ENCODE peak calls at places on chromosomes 1 and 21, in ten cellular contexts. J, R, P, W, I, H, G, Q, E and K are unnamed samples.

GRCh38 chr1:211305044-211305443 is 21.6 kb upstream of the TRAF5 start:
- DNase-seq in J (peak; percentile 6), R (peak; percentile 59), P (peak; percentile 50), W (no peak), I (no peak), H (no peak), G (no peak), Q (no peak), E (no peak), K (no peak)

GRCh38 chr1:245858022-245858421 is 649.1 kb downstream of the SMYD3 start:
- DNase-seq in J (no peak), R (no peak), P (no peak), W (no peak), I (no peak), H (no peak), G (no peak), Q (no peak), E (no peak), K (no peak)

GRCh38 chr1:27296773-27297214 is 25.2 kb upstream of the TMEM222 start:
- DNase-seq in J (no peak), R (peak; percentile 57), P (peak; percentile 62), W (peak; percentile 62), I (peak; percentile 77), H (no peak), G (no peak), Q (peak; percentile 65), E (peak; percentile 65), K (no peak)

GRCh38 chr1:11707621-11708276 is 16.2 kb downstream of the DRAXIN start:
- DNase-seq in J (no peak), R (no peak), P (no peak), W (no peak), I (peak; percentile 89), H (no peak), G (no peak), Q (peak; percentile 77), E (peak; percentile 78), K (peak; percentile 82)

GRCh38 chr1:43879414-43879813 is 54.2 kb upstream of the ARTN start:
- DNase-seq in J (peak; percentile 80), R (peak; percentile 83), P (peak; percentile 86), W (no peak), I (no peak), H (no peak), G (no peak), Q (no peak), E (no peak), K (no peak)

GRCh38 chr1:121483961-121484424 is 299.2 kb downstream of the SRGAP2C start:
- DNase-seq in J (peak; percentile 71), R (peak; percentile 80), P (peak; percentile 81), W (no peak), I (no peak), H (peak; percentile 59), G (no peak), Q (no peak), E (no peak), K (no peak)

GRCh38 chr1:158396646-158397045 is 2.6 kb downstream of the OR10T2 start:
- DNase-seq in J (no peak), R (no peak), P (no peak), W (no peak), I (no peak), H (no peak), G (no peak), Q (no peak), E (no peak), K (no peak)

GRCh38 chr1:180267211-180267561 is 37.1 kb downstream of the LHX4 start:
- DNase-seq in J (no peak), R (no peak), P (no peak), W (no peak), I (no peak), H (no peak), G (no peak), Q (no peak), E (no peak), K (no peak)

GRCh38 chr1:214213136-214213535 is 67.8 kb upstream of the SMYD2 start:
- DNase-seq in J (peak; percentile 95), R (peak; percentile 52), P (peak; percentile 97), W (no peak), I (no peak), H (no peak), G (no peak), Q (no peak), E (no peak), K (no peak)

GRCh38 chr1:247182994-247183393 is 11.2 kb upstream of the ZNF124 start:
- DNase-seq in J (no peak), R (no peak), P (no peak), W (no peak), I (no peak), H (no peak), G (no peak), Q (no peak), E (no peak), K (no peak)

GRCh38 chr1:161038523-161039153 is at the start of gene TSTD1:
- DNase-seq in J (peak; percentile 64), R (no peak), P (peak; percentile 79), W (peak; percentile 76), I (peak; percentile 55), H (no peak), G (no peak), Q (peak; percentile 77), E (peak; percentile 52), K (no peak)

GRCh38 chr1:200029624-200030074 is 2.1 kb downstream of the NR5A2 start:
- DNase-seq in J (no peak), R (no peak), P (no peak), W (no peak), I (no peak), H (no peak), G (no peak), Q (no peak), E (no peak), K (peak; percentile 59)

GRCh38 chr1:23619299-23620188 is 60.2 kb upstream of the ID3 start:
- DNase-seq in J (peak; percentile 74), R (no peak), P (peak; percentile 78), W (peak; percentile 79), I (no peak), H (no peak), G (no peak), Q (no peak), E (no peak), K (no peak)

GRCh38 chr1:167627865-167628641 is 2.0 kb upstream of the RCSD1 start:
- DNase-seq in J (no peak), R (no peak), P (no peak), W (peak; percentile 57), I (no peak), H (no peak), G (peak; percentile 89), Q (no peak), E (peak; percentile 31), K (no peak)

GRCh38 chr21:36792505-36792967 is 93.6 kb downstream of the SIM2 start:
- DNase-seq in J (peak; percentile 92), R (peak; percentile 45), P (peak; percentile 95), W (no peak), I (no peak), H (no peak), G (no peak), Q (no peak), E (no peak), K (no peak)

GRCh38 chr1:50610563-50610962 is 187.3 kb upstream of the DMRTA2 start:
- DNase-seq in J (no peak), R (no peak), P (peak; percentile 47), W (no peak), I (no peak), H (no peak), G (peak; percentile 36), Q (no peak), E (no peak), K (no peak)

GRCh38 chr1:50609508-50609907 is 186.3 kb upstream of the DMRTA2 start:
- DNase-seq in J (no peak), R (no peak), P (no peak), W (no peak), I (no peak), H (no peak), G (no peak), Q (no peak), E (no peak), K (no peak)

GRCh38 chr1:50603274-50604271 is 180.3 kb upstream of the DMRTA2 start:
- DNase-seq in J (peak; percentile 88), R (peak; percentile 59), P (peak; percentile 95), W (no peak), I (peak; percentile 15), H (no peak), G (no peak), Q (no peak), E (no peak), K (no peak)

GRCh38 chr1:50604580-50604979 is 181.3 kb upstream of the DMRTA2 start:
- DNase-seq in J (no peak), R (no peak), P (no peak), W (no peak), I (no peak), H (no peak), G (no peak), Q (no peak), E (no peak), K (no peak)

GRCh38 chr1:50605186-50605875 is 182.1 kb upstream of the DMRTA2 start:
- DNase-seq in J (peak; percentile 46), R (peak; percentile 48), P (peak; percentile 68), W (no peak), I (peak; percentile 18), H (no peak), G (no peak), Q (no peak), E (no peak), K (no peak)
- TF ChIP-seq CTCF in J (peak; percentile 76), R (peak; percentile 59), P (peak; percentile 77), W (no peak), I (peak; percentile 61), H (peak; percentile 65), G (peak; percentile 58), Q (peak; percentile 68), E (peak; percentile 33), K (peak; percentile 72)

GRCh38 chr1:240492832-240493440 is 119.0 kb downstream of the GREM2 start:
- DNase-seq in J (no peak), R (peak; percentile 40), P (peak; percentile 9), W (no peak), I (peak; percentile 57), H (no peak), G (no peak), Q (no peak), E (no peak), K (no peak)
- TF ChIP-seq CTCF in J (no peak), R (peak; percentile 18), P (peak; percentile 20), W (no peak), I (peak; percentile 31), H (peak; percentile 3), G (no peak), Q (no peak), E (peak; percentile 14), K (peak; percentile 60)

DNA sequence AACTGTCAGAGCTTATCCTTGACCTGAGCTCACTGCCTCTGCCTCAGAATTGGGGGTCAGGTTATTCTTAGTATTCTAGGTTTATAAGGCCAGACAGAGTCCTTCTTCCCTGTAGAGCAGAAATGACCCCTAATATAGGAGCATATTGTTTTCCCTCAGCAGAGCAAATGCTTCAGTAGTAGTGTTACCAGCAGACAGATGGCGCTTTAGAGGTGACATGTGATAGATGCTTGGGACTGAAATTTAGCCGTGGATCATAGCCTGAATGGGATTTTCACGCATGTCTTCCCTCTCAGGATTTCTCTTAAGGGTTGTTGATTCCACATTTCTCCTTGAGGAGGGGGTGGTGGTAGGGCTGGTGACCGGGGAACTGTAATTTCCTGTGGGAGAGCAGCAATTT is 24.5 kb downstream of the ADARB1 start:
- DNase-seq in J (no peak), R (peak; percentile 16), P (peak; percentile 24), W (no peak), I (peak; percentile 48), H (no peak), G (no peak), Q (no peak), E (no peak), K (no peak)
- TF ChIP-seq CTCF in J (peak; percentile 22), R (peak; percentile 40), P (peak; percentile 44), W (no peak), I (peak; percentile 43), H (peak; percentile 47), G (peak; percentile 63), Q (peak; percentile 30), E (peak; percentile 58), K (peak; percentile 73)

GRCh38 chr1:53593758-53594380 is 134.7 kb downstream of the DMRTB1 start:
- DNase-seq in J (no peak), R (no peak), P (peak; percentile 50), W (no peak), I (peak; percentile 74), H (no peak), G (no peak), Q (no peak), E (peak; percentile 29), K (peak; percentile 84)
- TF ChIP-seq CTCF in J (no peak), R (peak; percentile 15), P (peak; percentile 53), W (no peak), I (peak; percentile 33), H (peak; percentile 34), G (no peak), Q (peak; percentile 12), E (peak; percentile 52), K (peak; percentile 41)